ENCODE peak calls at places on chromosomes 2 and 18, in four cellular contexts. H is ovary, L is fibroblast of lung, Y is stomach. T is an unnamed sample.

GRCh38 chr2:168528016-168528415 is 71.9 kb downstream of the CERS6 start:
- DNase-seq in H (no peak), L (no peak), Y (no peak), T (no peak)

GRCh38 chr18:3869848-3870247 is 419.9 kb downstream of the TGIF1 start:
- DNase-seq in H (no peak), L (peak; percentile 50), Y (no peak), T (no peak)

GRCh38 chr2:111135910-111136297 is 15.2 kb downstream of the BCL2L11 start:
- DNase-seq in H (peak; percentile 26), L (peak; percentile 85), Y (no peak), T (no peak)

GRCh38 chr18:58135170-58135569 is 91.1 kb downstream of the NEDD4L start:
- DNase-seq in H (no peak), L (peak; percentile 93), Y (no peak), T (no peak)

GRCh38 chr2:128370468-128371247 is 52.0 kb upstream of the HS6ST1 start:
- DNase-seq in H (no peak), L (peak; percentile 57), Y (peak; percentile 20), T (no peak)

GRCh38 chr2:152506843-152507242 is 171.9 kb downstream of the FMNL2 start:
- DNase-seq in H (no peak), L (peak; percentile 93), Y (no peak), T (no peak)

GRCh38 chr18:59232309-59233016 is 12.5 kb downstream of the GRP start:
- DNase-seq in H (no peak), L (no peak), Y (no peak), T (no peak)

GRCh38 chr2:50525423-50525822 is 506.5 kb downstream of the NRXN1 start:
- DNase-seq in H (no peak), L (no peak), Y (no peak), T (no peak)

GRCh38 chr18:32469691-32470131 is 971 bp downstream of the GAREM1 start:
- DNase-seq in H (no peak), L (peak; percentile 20), Y (no peak), T (peak; percentile 6)

DNA sequence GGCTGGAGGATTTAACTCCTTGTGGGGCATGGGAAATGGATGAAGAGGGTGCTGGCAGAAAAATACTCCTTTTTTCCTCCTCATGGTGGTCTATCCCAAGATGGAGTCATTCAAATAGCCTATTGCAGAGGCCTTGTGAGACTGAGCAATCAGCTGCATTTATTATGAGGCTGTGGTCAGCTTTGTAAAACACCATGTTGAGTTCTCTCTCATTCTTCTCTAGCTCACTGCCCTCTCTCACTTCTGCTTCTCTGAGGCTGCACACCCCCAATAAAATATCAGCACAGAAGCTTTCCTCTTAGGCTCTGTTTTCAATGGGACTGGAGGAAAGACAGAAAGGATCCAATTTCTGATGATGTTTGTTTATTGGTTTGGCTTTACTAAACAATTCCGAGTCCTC is 467.1 kb downstream of the ADCYAP1 start:
- DNase-seq in H (no peak), L (no peak), Y (no peak), T (no peak)
- H3K9me3 ChIP-seq in H (no peaks in the 10 kb centered on the region), L (no peaks in the 10 kb centered on the region), Y (no peaks in the 10 kb centered on the region), T (no peaks in the 10 kb centered on the region)

GRCh38 chr2:94759211-94759610 is 112.0 kb upstream of the TEKT4 start:
- DNase-seq in H (no peak), L (no peak), Y (no peak), T (no peak)
- H3K9me3 ChIP-seq in H (no peaks in the 10 kb centered on the region), L (no peaks in the 10 kb centered on the region), Y (no peaks in the 10 kb centered on the region), T (no peaks in the 10 kb centered on the region)

GRCh38 chr2:89767581-89768435 is 1076.3 kb downstream of the RPIA start:
- DNase-seq in H (no peak), L (no peak), Y (peak; percentile 26), T (no peak)
- H3K9me3 ChIP-seq in H (no peaks in the 10 kb centered on the region), L (peaks cover under 1% of the 10 kb centered on the region), Y (peaks cover 59% of the 10 kb centered on the region), T (no peaks in the 10 kb centered on the region)

GRCh38 chr18:78728301-78729098 is 251.1 kb upstream of the SALL3 start:
- DNase-seq in H (no peak), L (no peak), Y (peak; percentile 13), T (no peak)
- H3K9me3 ChIP-seq in H (no peaks in the 10 kb centered on the region), L (no peaks in the 10 kb centered on the region), Y (no peaks in the 10 kb centered on the region), T (no peaks in the 10 kb centered on the region)

T was measured in naive thymus-derived CD4-positive, alpha-beta T cell.